ENCODE peak calls at places on chromosomes 3 and 15, in seven cellular contexts. One of them, this sample, is unnamed. For H3K36me3, the result is how much of the 10 kb centered on the place peaks cover.

GRCh38 chr15:58731756-58732535 is 17.6 kb downstream of the ADAM10 start:
- DNase-seq in breast epithelium: no peak
- DNase-seq in left ventricle myocardium inferior: no peak
- DNase-seq in Peyer's patch: no peak
- DNase-seq in IMR-90: peak
- DNase-seq in HCT116: peak
- DNase-seq in heart right ventricle: no peak
- DNase-seq in this sample: no peak

GRCh38 chr15:66858423-66859207 is 156.6 kb downstream of the SMAD6 start:
- DNase-seq in left ventricle myocardium inferior: no peak
- DNase-seq in IMR-90: no peak
- DNase-seq in breast epithelium: no peak
- DNase-seq in Peyer's patch: no peak
- DNase-seq in HCT116: no peak
- DNase-seq in heart right ventricle: no peak
- DNase-seq in this sample: no peak

GRCh38 chr3:30970183-30970582 is 75.7 kb upstream of the GADL1 start:
- DNase-seq in heart right ventricle: no peak
- DNase-seq in left ventricle myocardium inferior: no peak
- DNase-seq in IMR-90: no peak
- DNase-seq in HCT116: no peak
- DNase-seq in breast epithelium: no peak
- DNase-seq in Peyer's patch: no peak
- DNase-seq in this sample: peak

GRCh38 chr15:40367038-40367672 is 9.1 kb downstream of the DISP2 start:
- DNase-seq in left ventricle myocardium inferior: peak
- DNase-seq in heart right ventricle: peak
- DNase-seq in Peyer's patch: no peak
- DNase-seq in IMR-90: no peak
- DNase-seq in HCT116: no peak
- DNase-seq in breast epithelium: peak
- DNase-seq in this sample: no peak

GRCh38 chr3:119305271-119305670 is 11.1 kb downstream of the ARHGAP31 start:
- DNase-seq in left ventricle myocardium inferior: no peak
- DNase-seq in IMR-90: no peak
- DNase-seq in Peyer's patch: no peak
- DNase-seq in HCT116: no peak
- DNase-seq in breast epithelium: no peak
- DNase-seq in heart right ventricle: no peak
- DNase-seq in this sample: no peak

GRCh38 chr3:27224197-27224596 is 145.0 kb downstream of the NEK10 start:
- DNase-seq in HCT116: no peak
- DNase-seq in IMR-90: peak
- DNase-seq in Peyer's patch: no peak
- DNase-seq in breast epithelium: no peak
- DNase-seq in heart right ventricle: peak
- DNase-seq in left ventricle myocardium inferior: peak
- DNase-seq in this sample: no peak

GRCh38 chr3:124351430-124352142 is 359.7 kb upstream of the ROPN1 start:
- DNase-seq in HCT116: peak
- DNase-seq in breast epithelium: no peak
- DNase-seq in left ventricle myocardium inferior: no peak
- DNase-seq in heart right ventricle: no peak
- DNase-seq in IMR-90: peak
- DNase-seq in Peyer's patch: no peak
- DNase-seq in this sample: peak

GRCh38 chr15:39588531-39589192 is 7.8 kb downstream of the THBS1 start:
- DNase-seq in heart right ventricle: no peak
- DNase-seq in breast epithelium: no peak
- DNase-seq in HCT116: no peak
- DNase-seq in Peyer's patch: no peak
- DNase-seq in left ventricle myocardium inferior: no peak
- DNase-seq in IMR-90: peak
- DNase-seq in this sample: no peak

GRCh38 chr3:26558257-26558656 is 64.3 kb upstream of the LRRC3B start:
- DNase-seq in left ventricle myocardium inferior: no peak
- DNase-seq in HCT116: no peak
- DNase-seq in Peyer's patch: no peak
- DNase-seq in breast epithelium: no peak
- DNase-seq in heart right ventricle: no peak
- DNase-seq in IMR-90: no peak
- DNase-seq in this sample: no peak

GRCh38 chr3:187878776-187879524 is 133.7 kb upstream of the BCL6 start:
- DNase-seq in heart right ventricle: no peak
- DNase-seq in HCT116: no peak
- DNase-seq in Peyer's patch: no peak
- DNase-seq in breast epithelium: no peak
- DNase-seq in left ventricle myocardium inferior: no peak
- DNase-seq in IMR-90: peak
- DNase-seq in this sample: no peak

GRCh38 chr3:65672071-65672470 is 366.6 kb downstream of the MAGI1 start:
- DNase-seq in HCT116: no peak
- DNase-seq in heart right ventricle: no peak
- DNase-seq in breast epithelium: no peak
- DNase-seq in left ventricle myocardium inferior: no peak
- DNase-seq in Peyer's patch: no peak
- DNase-seq in IMR-90: no peak
- DNase-seq in this sample: no peak

GRCh38 chr3:16653712-16654111 is 48.5 kb upstream of the DAZL start:
- DNase-seq in HCT116: no peak
- DNase-seq in heart right ventricle: no peak
- DNase-seq in IMR-90: no peak
- DNase-seq in left ventricle myocardium inferior: no peak
- DNase-seq in Peyer's patch: no peak
- DNase-seq in breast epithelium: no peak
- DNase-seq in this sample: no peak

GRCh38 chr3:169573129-169573528 is 90.4 kb downstream of the MECOM start:
- DNase-seq in Peyer's patch: no peak
- DNase-seq in IMR-90: no peak
- DNase-seq in HCT116: no peak
- DNase-seq in heart right ventricle: no peak
- DNase-seq in left ventricle myocardium inferior: no peak
- DNase-seq in breast epithelium: no peak
- DNase-seq in this sample: no peak

GRCh38 chr15:43854801-43855200 is 28.0 kb downstream of the WDR76 start:
- DNase-seq in left ventricle myocardium inferior: no peak
- DNase-seq in Peyer's patch: no peak
- DNase-seq in heart right ventricle: no peak
- DNase-seq in HCT116: no peak
- DNase-seq in breast epithelium: no peak
- DNase-seq in IMR-90: peak
- DNase-seq in this sample: no peak

GRCh38 chr3:170697803-170698350 is 112.0 kb upstream of the SLC7A14 start:
- DNase-seq in left ventricle myocardium inferior: no peak
- DNase-seq in Peyer's patch: no peak
- DNase-seq in breast epithelium: no peak
- DNase-seq in heart right ventricle: no peak
- DNase-seq in HCT116: no peak
- DNase-seq in IMR-90: no peak
- DNase-seq in this sample: no peak

GRCh38 chr15:101625169-101625568 is 27.0 kb downstream of the TM2D3 start:
- DNase-seq in breast epithelium: no peak
- DNase-seq in left ventricle myocardium inferior: no peak
- DNase-seq in Peyer's patch: no peak
- DNase-seq in HCT116: no peak
- DNase-seq in heart right ventricle: no peak
- DNase-seq in IMR-90: no peak
- DNase-seq in this sample: no peak

GRCh38 chr3:73581134-73581846 is 43.5 kb downstream of the PDZRN3 start:
- DNase-seq in HCT116: no peak
- DNase-seq in IMR-90: peak
- DNase-seq in left ventricle myocardium inferior: no peak
- DNase-seq in heart right ventricle: no peak
- DNase-seq in breast epithelium: no peak
- DNase-seq in Peyer's patch: no peak
- DNase-seq in this sample: no peak

GRCh38 chr15:60395276-60396011 is 2.3 kb downstream of the ANXA2 start:
- DNase-seq in heart right ventricle: no peak
- DNase-seq in Peyer's patch: no peak
- DNase-seq in left ventricle myocardium inferior: no peak
- DNase-seq in IMR-90: no peak
- DNase-seq in HCT116: no peak
- DNase-seq in breast epithelium: no peak
- DNase-seq in this sample: no peak

GRCh38 chr3:74756586-74756985 is 142.1 kb upstream of the CNTN3 start:
- DNase-seq in heart right ventricle: no peak
- DNase-seq in Peyer's patch: no peak
- DNase-seq in breast epithelium: no peak
- DNase-seq in left ventricle myocardium inferior: no peak
- DNase-seq in HCT116: no peak
- DNase-seq in IMR-90: no peak
- DNase-seq in this sample: no peak

GRCh38 chr3:9673082-9673481 is 23.8 kb downstream of the MTMR14 start:
- DNase-seq in Peyer's patch: no peak
- DNase-seq in IMR-90: no peak
- DNase-seq in breast epithelium: no peak
- DNase-seq in heart right ventricle: no peak
- DNase-seq in left ventricle myocardium inferior: no peak
- DNase-seq in HCT116: no peak
- DNase-seq in this sample: no peak

GRCh38 chr3:9673752-9674151 is 24.4 kb downstream of the MTMR14 start:
- DNase-seq in breast epithelium: no peak
- DNase-seq in left ventricle myocardium inferior: no peak
- DNase-seq in HCT116: no peak
- DNase-seq in Peyer's patch: no peak
- DNase-seq in IMR-90: no peak
- DNase-seq in heart right ventricle: no peak
- DNase-seq in this sample: no peak

GRCh38 chr3:9666704-9667445 is 17.6 kb downstream of the MTMR14 start:
- DNase-seq in Peyer's patch: no peak
- DNase-seq in breast epithelium: no peak
- DNase-seq in IMR-90: no peak
- DNase-seq in left ventricle myocardium inferior: no peak
- DNase-seq in heart right ventricle: no peak
- DNase-seq in HCT116: no peak
- DNase-seq in this sample: no peak

GRCh38 chr3:9669277-9669676 is 20.0 kb downstream of the MTMR14 start:
- DNase-seq in left ventricle myocardium inferior: no peak
- DNase-seq in heart right ventricle: no peak
- DNase-seq in IMR-90: no peak
- DNase-seq in HCT116: no peak
- DNase-seq in Peyer's patch: no peak
- DNase-seq in breast epithelium: no peak
- DNase-seq in this sample: no peak

DNA sequence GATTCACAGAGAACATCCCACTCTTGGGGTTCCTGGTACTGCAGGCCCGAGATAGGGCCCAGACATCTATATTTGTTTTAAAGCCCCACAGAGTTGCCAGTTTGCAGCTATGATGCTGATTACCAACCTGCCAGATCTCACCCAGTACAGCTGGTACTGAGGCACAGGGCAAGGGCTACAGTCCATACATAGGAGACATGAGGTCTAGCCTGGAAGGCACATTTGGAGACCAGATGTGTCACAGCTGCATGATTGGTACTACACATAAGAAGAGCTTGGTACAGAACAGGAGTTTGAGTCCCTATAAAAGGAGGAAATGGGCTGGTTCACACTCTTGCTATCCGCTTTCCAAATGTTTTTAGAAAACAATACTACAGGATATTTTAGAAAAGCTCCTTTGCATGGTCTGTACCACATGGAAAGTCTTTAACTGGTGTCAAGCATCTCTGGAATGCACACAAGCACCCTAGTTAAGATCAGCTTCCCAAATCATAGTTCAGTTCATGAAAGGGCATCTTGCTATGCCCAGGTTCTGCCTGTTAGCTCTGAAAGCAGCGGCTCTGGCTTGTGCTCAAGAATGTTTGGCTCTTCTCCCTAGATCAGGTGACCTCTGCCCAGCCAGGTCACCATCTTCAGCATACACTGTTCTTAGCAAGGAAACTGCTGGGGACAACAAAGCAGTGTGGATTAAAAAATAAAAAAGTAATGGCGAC is 20.6 kb downstream of the MTMR14 start:
- DNase-seq in breast epithelium: no peak
- DNase-seq in left ventricle myocardium inferior: peak
- DNase-seq in heart right ventricle: no peak
- DNase-seq in IMR-90: no peak
- DNase-seq in Peyer's patch: no peak
- DNase-seq in HCT116: no peak
- DNase-seq in this sample: no peak
- H3K36me3 ChIP-seq in breast epithelium: under half
- H3K36me3 ChIP-seq in left ventricle myocardium inferior: half or more
- H3K36me3 ChIP-seq in heart right ventricle: half or more
- H3K36me3 ChIP-seq in IMR-90: half or more
- H3K36me3 ChIP-seq in Peyer's patch: under half
- H3K36me3 ChIP-seq in HCT116: under half
- H3K36me3 ChIP-seq in this sample: under half

DNA sequence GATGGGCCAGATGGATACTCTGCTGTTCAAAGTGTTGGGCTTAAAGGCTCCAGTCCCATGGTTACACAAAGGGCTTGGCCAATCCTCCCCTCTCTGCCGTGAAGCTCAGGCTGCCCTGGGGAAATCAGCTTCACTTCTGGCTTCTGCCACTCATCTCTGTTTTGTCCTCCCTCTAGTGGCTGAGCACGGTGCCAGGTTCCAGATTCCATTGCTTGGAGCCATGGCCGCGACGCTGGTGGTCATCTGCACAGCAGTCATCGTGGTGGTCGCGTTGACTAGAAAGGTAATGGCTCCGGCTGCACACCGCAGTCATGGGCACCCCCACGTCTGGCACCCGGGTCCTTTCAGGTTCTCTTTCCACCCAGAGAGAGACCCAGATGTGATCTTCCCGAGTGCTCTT is 5.6 kb downstream of the TIGIT start:
- DNase-seq in IMR-90: no peak
- DNase-seq in left ventricle myocardium inferior: no peak
- DNase-seq in Peyer's patch: no peak
- DNase-seq in heart right ventricle: no peak
- DNase-seq in HCT116: peak
- DNase-seq in breast epithelium: no peak
- DNase-seq in this sample: peak
- H3K4me3 ChIP-seq in IMR-90: no peak
- H3K4me3 ChIP-seq in left ventricle myocardium inferior: no peak
- H3K4me3 ChIP-seq in Peyer's patch: no peak
- H3K4me3 ChIP-seq in heart right ventricle: no peak
- H3K4me3 ChIP-seq in HCT116: no peak
- H3K4me3 ChIP-seq in breast epithelium: no peak
- H3K4me3 ChIP-seq in this sample: no peak

DNA sequence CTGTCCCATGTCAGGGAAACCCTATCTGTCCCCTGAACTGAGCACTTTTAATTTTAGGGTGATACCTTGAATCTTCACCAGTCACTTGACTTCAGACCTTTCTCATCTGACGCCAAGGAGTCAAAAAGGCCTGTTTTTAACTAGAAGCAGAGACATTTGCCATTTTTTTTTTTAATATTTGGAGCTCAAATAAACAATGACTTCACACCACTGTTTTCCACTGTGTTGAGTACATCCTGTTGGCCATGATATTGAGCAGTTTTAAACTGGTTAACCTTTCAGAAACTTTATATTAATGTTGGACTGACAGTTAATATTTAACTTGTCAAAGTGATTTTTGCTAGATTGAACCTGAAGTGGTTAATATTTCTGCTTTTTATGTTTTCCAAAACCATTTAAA is 28.2 kb downstream of the DAG1 start:
- DNase-seq in breast epithelium: no peak
- DNase-seq in HCT116: no peak
- DNase-seq in heart right ventricle: no peak
- DNase-seq in IMR-90: no peak
- DNase-seq in left ventricle myocardium inferior: no peak
- DNase-seq in Peyer's patch: no peak
- DNase-seq in this sample: no peak
- H3K36me3 ChIP-seq in breast epithelium: under half
- H3K36me3 ChIP-seq in HCT116: under half
- H3K36me3 ChIP-seq in heart right ventricle: under half
- H3K36me3 ChIP-seq in IMR-90: under half
- H3K36me3 ChIP-seq in left ventricle myocardium inferior: under half
- H3K36me3 ChIP-seq in Peyer's patch: under half
- H3K36me3 ChIP-seq in this sample: under half

GRCh38 chr3:535566-536416 is 339.2 kb downstream of the CHL1 start:
- DNase-seq in IMR-90: peak
- DNase-seq in left ventricle myocardium inferior: peak
- DNase-seq in breast epithelium: no peak
- DNase-seq in Peyer's patch: no peak
- DNase-seq in HCT116: no peak
- DNase-seq in heart right ventricle: peak
- DNase-seq in this sample: peak
- H3K4me3 ChIP-seq in IMR-90: peak
- H3K4me3 ChIP-seq in left ventricle myocardium inferior: peak
- H3K4me3 ChIP-seq in breast epithelium: peak
- H3K4me3 ChIP-seq in Peyer's patch: peak
- H3K4me3 ChIP-seq in HCT116: no peak
- H3K4me3 ChIP-seq in heart right ventricle: no peak
- H3K4me3 ChIP-seq in this sample: peak

This sample was measured in H7.